ENCODE peak calls at places on chromosomes 6 and 20, in five cellular contexts. U is cardiac muscle cell; S is dermis microvascular lymphatic vessel endothelial cell; I is CD8-positive, alpha-beta T cell; Z is mesenchymal stem cell. R is an unnamed sample.

GRCh38 chr20:63351811-63352591 is 9.1 kb downstream of the CHRNA4 start:
- DNase-seq in I (no peak), S (no peak), Z (no peak), U (no peak), R (no peak)

GRCh38 chr6:27592481-27593199 is 119.7 kb upstream of the ZNF184 start:
- DNase-seq in I (no peak), S (no peak), Z (peak), U (peak), R (no peak)

GRCh38 chr6:37276916-37277509 is 19.1 kb upstream of the TMEM217 start:
- DNase-seq in S (no peak), I (no peak), U (no peak), Z (no peak), R (no peak)

GRCh38 chr6:133705071-133705470 is 183.8 kb upstream of the TCF21 start:
- DNase-seq in S (no peak), Z (no peak), I (no peak), U (peak), R (no peak)

GRCh38 chr6:90098025-90098474 is 198.6 kb downstream of the BACH2 start:
- DNase-seq in Z (peak), U (peak), I (peak), S (no peak), R (no peak)

GRCh38 chr6:126064994-126065401 is 78.7 kb downstream of the TRMT11 start:
- DNase-seq in Z (peak), U (peak), I (no peak), S (no peak), R (no peak)

GRCh38 chr20:6953611-6954010 is 186.1 kb downstream of the BMP2 start:
- DNase-seq in Z (no peak), U (no peak), I (no peak), S (no peak), R (no peak)

GRCh38 chr6:5025911-5026819 is 22.3 kb upstream of the RPP40 start:
- DNase-seq in Z (peak), U (peak), S (peak), I (no peak), R (no peak)

GRCh38 chr6:136598048-136598447 is 47.8 kb upstream of the MAP7 start:
- DNase-seq in S (no peak), I (no peak), U (no peak), Z (no peak), R (no peak)

GRCh38 chr20:14142171-14142570 is 146.9 kb downstream of the MACROD2 start:
- DNase-seq in I (no peak), S (peak), U (peak), Z (peak), R (no peak)

GRCh38 chr20:64083380-64084208 is 604 bp downstream of the LKAAEAR1 start:
- DNase-seq in Z (peak), I (peak), S (peak), U (peak), R (no peak)

GRCh38 chr6:94443701-94444100 is 1024.3 kb upstream of the EPHA7 start:
- DNase-seq in S (no peak), Z (no peak), U (no peak), I (no peak), R (no peak)

GRCh38 chr20:34978092-34978744 is 22.6 kb downstream of the MYH7B start:
- DNase-seq in U (no peak), Z (no peak), S (no peak), I (no peak), R (no peak)

GRCh38 chr6:160428069-160428430 is 79.9 kb downstream of the SLC22A3 start:
- DNase-seq in I (no peak), Z (no peak), U (peak), S (no peak), R (no peak)

GRCh38 chr20:54132612-54133433 is 41.0 kb downstream of the CYP24A1 start:
- DNase-seq in I (no peak), Z (peak), S (no peak), U (peak), R (no peak)

GRCh38 chr6:33343953-33344611 is 26.5 kb upstream of the ZBTB22 start:
- DNase-seq in U (no peak), I (peak), S (no peak), Z (no peak), R (no peak)

GRCh38 chr6:170158296-170159039 is 132.4 kb downstream of the DLL1 start:
- DNase-seq in Z (no peak), U (no peak), S (no peak), I (no peak), R (no peak)

GRCh38 chr6:99613705-99614429 is 7.2 kb downstream of the PRDM13 start:
- DNase-seq in Z (no peak), I (no peak), U (no peak), S (no peak), R (no peak)

GRCh38 chr20:1847780-1848179 is 47.4 kb upstream of the SIRPA start:
- DNase-seq in U (no peak), S (no peak), Z (no peak), I (no peak), R (no peak)

GRCh38 chr6:169990095-169991030 is 238.9 kb downstream of the ERMARD start:
- DNase-seq in I (peak), S (peak), U (no peak), Z (no peak), R (no peak)

GRCh38 chr20:14757728-14758127 is 420.3 kb upstream of the FLRT3 start:
- DNase-seq in U (no peak), S (no peak), Z (no peak), I (no peak), R (no peak)

GRCh38 chr6:509676-510075 is 118.1 kb downstream of the IRF4 start:
- DNase-seq in S (no peak), U (no peak), I (no peak), Z (peak), R (peak)

GRCh38 chr6:75602897-75603395 is 1.3 kb downstream of the SENP6 start:
- DNase-seq in S (no peak), U (no peak), I (no peak), Z (no peak), R (no peak)

GRCh38 chr20:44542902-44543301 is 21.0 kb upstream of the SERINC3 start:
- DNase-seq in Z (no peak), I (no peak), U (no peak), S (no peak), R (no peak)

GRCh38 chr6:9225441-9225871 is 790.1 kb upstream of the SLC35B3 start:
- DNase-seq in S (no peak), I (no peak), Z (no peak), U (no peak), R (no peak)

GRCh38 chr6:81475646-81476045 is 276.8 kb downstream of the TENT5A start:
- DNase-seq in I (no peak), Z (no peak), U (no peak), S (no peak), R (no peak)

GRCh38 chr20:63536997-63537524 is at the start of gene PTK6:
- DNase-seq in U (no peak), Z (no peak), I (no peak), S (no peak), R (no peak)

GRCh38 chr6:3848925-3849605 is at the start of gene FAM50B:
- DNase-seq in S (peak), Z (peak), U (peak), I (peak), R (peak)

GRCh38 chr6:148973809-148974208 is 227.0 kb downstream of the UST start:
- DNase-seq in Z (peak), S (no peak), U (peak), I (no peak), R (no peak)

GRCh38 chr20:10708342-10709185 is 34.8 kb upstream of the JAG1 start:
- DNase-seq in Z (peak), U (peak), I (no peak), S (no peak), R (no peak)

GRCh38 chr6:48996461-48997119 is 466.5 kb downstream of the MMUT start:
- DNase-seq in I (no peak), Z (no peak), U (no peak), S (no peak), R (no peak)

GRCh38 chr6:107794771-107795170 is 29.3 kb downstream of the SCML4 start:
- DNase-seq in Z (no peak), I (no peak), U (no peak), S (no peak), R (no peak)

GRCh38 chr6:170178561-170179477 is 112.1 kb downstream of the DLL1 start:
- DNase-seq in Z (no peak), S (no peak), U (peak), I (no peak), R (peak)

GRCh38 chr20:49432562-49432961 is 49.9 kb downstream of the KCNB1 start:
- DNase-seq in Z (no peak), U (no peak), S (no peak), I (no peak), R (no peak)

GRCh38 chr20:5085380-5085779 is 34.4 kb downstream of the PCNA start:
- DNase-seq in I (no peak), U (peak), S (no peak), Z (no peak), R (no peak)

GRCh38 chr6:24489881-24490280 is 503 bp upstream of the GPLD1 start:
- DNase-seq in I (no peak), U (peak), S (no peak), Z (peak), R (no peak)

R was measured in glomerular endothelial cell.